ENCODE peak calls at places on chromosomes 4 and X, in four cellular contexts. One of them, this sample, is unnamed.

GRCh38 chr4:153471691-153472080 is 5.5 kb downstream of the TMEM131L start:
- DNase-seq in cardiac muscle cell: no peak
- DNase-seq in cardiac fibroblast: peak
- DNase-seq in suprapubic skin: no peak
- DNase-seq in this sample: no peak

GRCh38 chrX:8139713-8140112 is 31.4 kb downstream of the VCX2 start:
- DNase-seq in suprapubic skin: no peak
- DNase-seq in cardiac fibroblast: peak
- DNase-seq in cardiac muscle cell: peak
- DNase-seq in this sample: no peak

GRCh38 chr4:139676913-139677585 is 11.4 kb downstream of the MGST2 start:
- DNase-seq in cardiac muscle cell: no peak
- DNase-seq in cardiac fibroblast: no peak
- DNase-seq in suprapubic skin: no peak
- DNase-seq in this sample: no peak

GRCh38 chrX:5916945-5917344 is 311.7 kb downstream of the NLGN4X start:
- DNase-seq in cardiac fibroblast: no peak
- DNase-seq in suprapubic skin: no peak
- DNase-seq in cardiac muscle cell: no peak
- DNase-seq in this sample: no peak

GRCh38 chr4:10421344-10422055 is 35.7 kb downstream of the ZNF518B start:
- DNase-seq in cardiac muscle cell: no peak
- DNase-seq in suprapubic skin: no peak
- DNase-seq in cardiac fibroblast: no peak
- DNase-seq in this sample: no peak

GRCh38 chr4:153790962-153791551 is 2.2 kb upstream of the SFRP2 start:
- DNase-seq in suprapubic skin: peak
- DNase-seq in cardiac fibroblast: peak
- DNase-seq in cardiac muscle cell: peak
- DNase-seq in this sample: no peak

GRCh38 chr4:118942465-118942864 is 53.8 kb downstream of the SYNPO2 start:
- DNase-seq in cardiac muscle cell: peak
- DNase-seq in suprapubic skin: no peak
- DNase-seq in cardiac fibroblast: peak
- DNase-seq in this sample: no peak

GRCh38 chrX:317424-318067 is 1.1 kb downstream of the GTPBP6 start:
- DNase-seq in cardiac muscle cell: no peak
- DNase-seq in cardiac fibroblast: no peak
- DNase-seq in suprapubic skin: no peak
- DNase-seq in this sample: no peak

GRCh38 chr4:110629780-110630500 is 7.1 kb upstream of the PITX2 start:
- DNase-seq in cardiac muscle cell: no peak
- DNase-seq in suprapubic skin: no peak
- DNase-seq in cardiac fibroblast: no peak
- DNase-seq in this sample: no peak

GRCh38 chrX:24760601-24761000 is 66.9 kb downstream of the POLA1 start:
- DNase-seq in cardiac muscle cell: peak
- DNase-seq in cardiac fibroblast: peak
- DNase-seq in suprapubic skin: no peak
- DNase-seq in this sample: no peak

GRCh38 chr4:2937146-2937857 is 25.9 kb downstream of the NOP14 start:
- DNase-seq in cardiac fibroblast: peak
- DNase-seq in suprapubic skin: peak
- DNase-seq in cardiac muscle cell: no peak
- DNase-seq in this sample: peak

GRCh38 chrX:136258951-136259350 is 7.8 kb upstream of the MAP7D3 start:
- DNase-seq in cardiac muscle cell: no peak
- DNase-seq in suprapubic skin: no peak
- DNase-seq in cardiac fibroblast: no peak
- DNase-seq in this sample: no peak

GRCh38 chr4:147837435-147837834 is 105.5 kb downstream of the ARHGAP10 start:
- DNase-seq in cardiac muscle cell: no peak
- DNase-seq in suprapubic skin: no peak
- DNase-seq in cardiac fibroblast: peak
- DNase-seq in this sample: no peak

GRCh38 chrX:96183843-96184242 is 500.8 kb upstream of the DIAPH2 start:
- DNase-seq in cardiac fibroblast: peak
- DNase-seq in cardiac muscle cell: peak
- DNase-seq in suprapubic skin: no peak
- DNase-seq in this sample: no peak

GRCh38 chr4:68373513-68373912 is 23.6 kb upstream of the YTHDC1 start:
- DNase-seq in cardiac muscle cell: peak
- DNase-seq in cardiac fibroblast: peak
- DNase-seq in suprapubic skin: peak
- DNase-seq in this sample: peak

GRCh38 chr4:184787766-184788503 is 37.8 kb downstream of the ACSL1 start:
- DNase-seq in suprapubic skin: no peak
- DNase-seq in cardiac muscle cell: no peak
- DNase-seq in cardiac fibroblast: peak
- DNase-seq in this sample: no peak

GRCh38 chr4:151129801-151130200 is 30.4 kb downstream of the RPS3A start:
- DNase-seq in suprapubic skin: no peak
- DNase-seq in cardiac fibroblast: peak
- DNase-seq in cardiac muscle cell: no peak
- DNase-seq in this sample: no peak

GRCh38 chr4:163649557-163650091 is 155.1 kb downstream of the TMA16 start:
- DNase-seq in suprapubic skin: no peak
- DNase-seq in cardiac muscle cell: no peak
- DNase-seq in cardiac fibroblast: no peak
- DNase-seq in this sample: no peak

GRCh38 chr4:181541396-181541795 is 701.8 kb upstream of the TENM3 start:
- DNase-seq in suprapubic skin: no peak
- DNase-seq in cardiac fibroblast: peak
- DNase-seq in cardiac muscle cell: peak
- DNase-seq in this sample: no peak

GRCh38 chr4:142128529-142128928 is 492.1 kb downstream of the IL15 start:
- DNase-seq in cardiac fibroblast: no peak
- DNase-seq in cardiac muscle cell: peak
- DNase-seq in suprapubic skin: no peak
- DNase-seq in this sample: peak

GRCh38 chr4:123621072-123621705 is 224.6 kb downstream of the SPRY1 start:
- DNase-seq in suprapubic skin: no peak
- DNase-seq in cardiac muscle cell: peak
- DNase-seq in cardiac fibroblast: peak
- DNase-seq in this sample: no peak

GRCh38 chr4:31657859-31658258 is 937.7 kb downstream of the PCDH7 start:
- DNase-seq in suprapubic skin: no peak
- DNase-seq in cardiac muscle cell: peak
- DNase-seq in cardiac fibroblast: peak
- DNase-seq in this sample: no peak

GRCh38 chr4:138320030-138320429 is 77.9 kb upstream of the SLC7A11 start:
- DNase-seq in cardiac muscle cell: no peak
- DNase-seq in suprapubic skin: no peak
- DNase-seq in cardiac fibroblast: no peak
- DNase-seq in this sample: no peak

GRCh38 chr4:129929984-129930383 is 834.0 kb downstream of the C4orf33 start:
- DNase-seq in cardiac fibroblast: no peak
- DNase-seq in suprapubic skin: no peak
- DNase-seq in cardiac muscle cell: no peak
- DNase-seq in this sample: no peak

GRCh38 chr4:87392183-87392582 is 1.2 kb upstream of the HSD17B11 start:
- DNase-seq in cardiac fibroblast: no peak
- DNase-seq in suprapubic skin: no peak
- DNase-seq in cardiac muscle cell: no peak
- DNase-seq in this sample: no peak
- TF ChIP-seq CTCF in cardiac fibroblast: no peak
- TF ChIP-seq CTCF in suprapubic skin: no peak
- TF ChIP-seq CTCF in cardiac muscle cell: no peak
- TF ChIP-seq CTCF in this sample: no peak

GRCh38 chr4:92175250-92175649 is 128.5 kb upstream of the GRID2 start:
- DNase-seq in cardiac fibroblast: no peak
- DNase-seq in suprapubic skin: no peak
- DNase-seq in cardiac muscle cell: no peak
- DNase-seq in this sample: no peak
- TF ChIP-seq CTCF in cardiac fibroblast: no peak
- TF ChIP-seq CTCF in suprapubic skin: no peak
- TF ChIP-seq CTCF in cardiac muscle cell: no peak
- TF ChIP-seq CTCF in this sample: no peak

DNA sequence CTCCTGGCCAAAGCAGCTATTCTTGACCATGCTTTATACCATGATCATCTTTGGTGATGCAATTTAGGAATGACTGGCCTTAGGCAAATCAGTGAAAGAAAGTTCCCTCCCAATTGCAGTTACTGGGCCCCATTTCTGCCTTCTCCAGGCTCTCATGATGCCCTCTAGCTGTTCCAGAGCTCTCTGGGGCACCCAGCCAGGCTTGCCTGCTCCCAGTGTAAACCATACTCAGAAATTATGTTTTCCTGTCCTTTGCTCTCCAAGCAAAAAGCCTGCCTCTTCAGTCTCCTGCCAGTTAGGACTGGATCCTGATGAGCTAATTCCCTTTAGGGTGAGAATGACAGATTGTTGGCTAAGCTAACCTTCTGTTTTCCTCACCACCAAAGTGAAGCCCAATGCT is 85.3 kb upstream of the RBPJ start:
- DNase-seq in cardiac fibroblast: peak
- DNase-seq in suprapubic skin: no peak
- DNase-seq in cardiac muscle cell: peak
- DNase-seq in this sample: no peak
- TF ChIP-seq CTCF in cardiac fibroblast: no peak
- TF ChIP-seq CTCF in suprapubic skin: no peak
- TF ChIP-seq CTCF in cardiac muscle cell: peak
- TF ChIP-seq CTCF in this sample: no peak

DNA sequence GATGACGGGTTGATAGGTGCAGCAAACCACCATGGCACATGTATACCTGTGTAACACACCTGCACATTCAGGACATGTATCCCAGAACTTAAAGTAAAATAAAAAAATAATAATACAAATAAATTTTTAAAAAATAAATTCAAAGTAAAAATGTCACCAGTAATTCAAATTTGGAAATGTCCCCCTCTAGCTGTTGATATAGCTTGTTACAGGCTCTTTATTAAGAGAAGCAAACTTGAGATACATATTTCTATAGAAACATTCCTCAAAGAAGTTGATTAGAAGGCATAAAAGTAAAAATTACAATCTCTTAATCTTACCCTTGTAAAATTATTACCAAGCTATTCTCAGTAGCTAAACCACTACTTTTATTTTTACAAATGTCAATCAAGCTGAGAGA is 1397.0 kb downstream of the FAM133A start:
- DNase-seq in cardiac fibroblast: peak
- DNase-seq in cardiac muscle cell: peak
- DNase-seq in suprapubic skin: no peak
- DNase-seq in this sample: no peak
- TF ChIP-seq CTCF in cardiac fibroblast: peak
- TF ChIP-seq CTCF in cardiac muscle cell: peak
- TF ChIP-seq CTCF in suprapubic skin: no peak
- TF ChIP-seq CTCF in this sample: no peak

GRCh38 chr4:58247792-58248191 is 1137.6 kb upstream of the IGFBP7 start:
- DNase-seq in suprapubic skin: no peak
- DNase-seq in cardiac muscle cell: no peak
- DNase-seq in cardiac fibroblast: no peak
- DNase-seq in this sample: no peak
- TF ChIP-seq CTCF in suprapubic skin: no peak
- TF ChIP-seq CTCF in cardiac muscle cell: no peak
- TF ChIP-seq CTCF in cardiac fibroblast: no peak
- TF ChIP-seq CTCF in this sample: no peak

GRCh38 chrX:149628280-149628679 is 3.3 kb downstream of the TMEM185A start:
- DNase-seq in cardiac muscle cell: no peak
- DNase-seq in suprapubic skin: no peak
- DNase-seq in cardiac fibroblast: no peak
- DNase-seq in this sample: no peak

GRCh38 chrX:149629730-149630387 is 1.7 kb downstream of the TMEM185A start:
- DNase-seq in cardiac fibroblast: peak
- DNase-seq in cardiac muscle cell: no peak
- DNase-seq in suprapubic skin: no peak
- DNase-seq in this sample: no peak

GRCh38 chrX:149631293-149632165 is at the start of gene TMEM185A:
- DNase-seq in suprapubic skin: peak
- DNase-seq in cardiac fibroblast: peak
- DNase-seq in cardiac muscle cell: peak
- DNase-seq in this sample: no peak

GRCh38 chrX:149628768-149629167 is 2.8 kb downstream of the TMEM185A start:
- DNase-seq in cardiac fibroblast: no peak
- DNase-seq in cardiac muscle cell: no peak
- DNase-seq in suprapubic skin: no peak
- DNase-seq in this sample: no peak

DNA sequence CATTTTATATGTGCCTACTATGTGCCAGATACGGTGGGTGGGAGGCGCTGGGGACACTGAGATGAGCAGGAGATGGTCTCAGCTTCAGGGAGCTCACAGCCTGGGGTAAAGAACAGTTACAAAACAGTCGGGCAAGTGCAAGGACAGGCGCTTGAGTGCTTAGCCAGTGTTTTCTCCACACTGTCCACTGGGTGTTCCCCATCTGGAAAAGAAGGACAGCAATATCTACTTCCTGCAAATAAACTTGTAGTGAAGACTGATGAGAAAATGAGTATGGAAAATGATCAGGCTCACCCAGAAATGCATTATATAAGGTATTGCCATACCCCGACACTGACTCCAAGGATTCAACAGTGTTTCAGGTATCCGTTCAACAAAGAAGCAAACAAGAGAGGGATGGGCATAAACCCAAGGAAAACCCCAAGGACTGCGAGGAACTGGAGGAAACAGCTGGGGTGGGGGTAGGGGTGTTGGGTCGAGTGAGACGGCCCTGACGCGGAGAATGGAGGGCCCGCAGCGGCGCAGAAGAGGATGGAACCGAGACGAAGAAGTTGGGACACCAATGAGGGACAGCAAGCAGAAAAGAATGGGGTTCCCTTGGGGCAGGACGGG is 805 bp downstream of the TMEM185A start:
- DNase-seq in suprapubic skin: no peak
- DNase-seq in cardiac muscle cell: peak
- DNase-seq in cardiac fibroblast: peak
- DNase-seq in this sample: no peak
- TF ChIP-seq CTCF in suprapubic skin: no peak
- TF ChIP-seq CTCF in cardiac muscle cell: peak
- TF ChIP-seq CTCF in cardiac fibroblast: peak
- TF ChIP-seq CTCF in this sample: no peak

This sample was measured in coronary artery.